ENCODE peak calls at places on chromosomes 12 and 14, in five cellular contexts. One of them, this sample, is unnamed.
A peak's percentile ranks its signal among the peaks of the same experiment; 100 is the strongest.

GRCh38 chr12:24907464-24907863 is 41.4 kb downstream of the BCAT1 start:
- DNase-seq in GM12891: no peak
- DNase-seq in activated CD4-positive, alpha-beta memory T cell treated with anti-CD3 and anti-CD28 coated beads, Interleukin-2, amount 10 ng/mL, durations not matched to agents 7 days and 5 days: no peak
- DNase-seq in fibroblast of the aortic adventitia: no peak
- DNase-seq in stomach: no peak
- DNase-seq in this sample: no peak

GRCh38 chr14:26448181-26448855 is 149.5 kb downstream of the NOVA1 start:
- DNase-seq in GM12891: no peak
- DNase-seq in activated CD4-positive, alpha-beta memory T cell treated with anti-CD3 and anti-CD28 coated beads, Interleukin-2, amount 10 ng/mL, durations not matched to agents 7 days and 5 days: no peak
- DNase-seq in fibroblast of the aortic adventitia: no peak
- DNase-seq in stomach: no peak
- DNase-seq in this sample: no peak

GRCh38 chr14:84087986-84088531 is 1441.9 kb upstream of the FLRT2 start:
- DNase-seq in GM12891: no peak
- DNase-seq in activated CD4-positive, alpha-beta memory T cell treated with anti-CD3 and anti-CD28 coated beads, Interleukin-2, amount 10 ng/mL, durations not matched to agents 7 days and 5 days: no peak
- DNase-seq in fibroblast of the aortic adventitia: peak; percentile 46
- DNase-seq in stomach: no peak
- DNase-seq in this sample: no peak

GRCh38 chr12:131803995-131804521 is 24.1 kb upstream of the MMP17 start:
- DNase-seq in GM12891: no peak
- DNase-seq in activated CD4-positive, alpha-beta memory T cell treated with anti-CD3 and anti-CD28 coated beads, Interleukin-2, amount 10 ng/mL, durations not matched to agents 7 days and 5 days: no peak
- DNase-seq in fibroblast of the aortic adventitia: peak; percentile 76
- DNase-seq in stomach: no peak
- DNase-seq in this sample: peak; percentile 36

GRCh38 chr14:58216544-58216943 is 16.6 kb downstream of the ACTR10 start:
- DNase-seq in GM12891: no peak
- DNase-seq in activated CD4-positive, alpha-beta memory T cell treated with anti-CD3 and anti-CD28 coated beads, Interleukin-2, amount 10 ng/mL, durations not matched to agents 7 days and 5 days: no peak
- DNase-seq in fibroblast of the aortic adventitia: no peak
- DNase-seq in stomach: no peak
- DNase-seq in this sample: peak; percentile 55

GRCh38 chr12:121774968-121775474 is 18.5 kb downstream of the RHOF start:
- DNase-seq in GM12891: no peak
- DNase-seq in activated CD4-positive, alpha-beta memory T cell treated with anti-CD3 and anti-CD28 coated beads, Interleukin-2, amount 10 ng/mL, durations not matched to agents 7 days and 5 days: no peak
- DNase-seq in fibroblast of the aortic adventitia: no peak
- DNase-seq in stomach: no peak
- DNase-seq in this sample: peak; percentile 30

GRCh38 chr12:128995619-128996018 is 142.3 kb downstream of the GLT1D1 start:
- DNase-seq in GM12891: no peak
- DNase-seq in activated CD4-positive, alpha-beta memory T cell treated with anti-CD3 and anti-CD28 coated beads, Interleukin-2, amount 10 ng/mL, durations not matched to agents 7 days and 5 days: no peak
- DNase-seq in fibroblast of the aortic adventitia: no peak
- DNase-seq in stomach: no peak
- DNase-seq in this sample: no peak

GRCh38 chr14:103070971-103071542 is 13.0 kb upstream of the LBHD2 start:
- DNase-seq in GM12891: no peak
- DNase-seq in activated CD4-positive, alpha-beta memory T cell treated with anti-CD3 and anti-CD28 coated beads, Interleukin-2, amount 10 ng/mL, durations not matched to agents 7 days and 5 days: no peak
- DNase-seq in fibroblast of the aortic adventitia: no peak
- DNase-seq in stomach: no peak
- DNase-seq in this sample: no peak

GRCh38 chr12:25787701-25788100 is 170.8 kb upstream of the RASSF8 start:
- DNase-seq in GM12891: no peak
- DNase-seq in activated CD4-positive, alpha-beta memory T cell treated with anti-CD3 and anti-CD28 coated beads, Interleukin-2, amount 10 ng/mL, durations not matched to agents 7 days and 5 days: no peak
- DNase-seq in fibroblast of the aortic adventitia: no peak
- DNase-seq in stomach: no peak
- DNase-seq in this sample: no peak

GRCh38 chr12:66129934-66130266 is 650 bp downstream of the LLPH start:
- DNase-seq in GM12891: no peak
- DNase-seq in activated CD4-positive, alpha-beta memory T cell treated with anti-CD3 and anti-CD28 coated beads, Interleukin-2, amount 10 ng/mL, durations not matched to agents 7 days and 5 days: no peak
- DNase-seq in fibroblast of the aortic adventitia: peak; percentile 28
- DNase-seq in stomach: no peak
- DNase-seq in this sample: peak; percentile 29

GRCh38 chr14:100147181-100147631 is 12.2 kb downstream of the DEGS2 start:
- DNase-seq in GM12891: peak; percentile 65
- DNase-seq in activated CD4-positive, alpha-beta memory T cell treated with anti-CD3 and anti-CD28 coated beads, Interleukin-2, amount 10 ng/mL, durations not matched to agents 7 days and 5 days: peak; percentile 53
- DNase-seq in fibroblast of the aortic adventitia: no peak
- DNase-seq in stomach: no peak
- DNase-seq in this sample: no peak

GRCh38 chr12:15208140-15208539 is 13.1 kb downstream of the RERG start:
- DNase-seq in GM12891: no peak
- DNase-seq in activated CD4-positive, alpha-beta memory T cell treated with anti-CD3 and anti-CD28 coated beads, Interleukin-2, amount 10 ng/mL, durations not matched to agents 7 days and 5 days: no peak
- DNase-seq in fibroblast of the aortic adventitia: peak; percentile 34
- DNase-seq in stomach: no peak
- DNase-seq in this sample: peak; percentile 36

GRCh38 chr12:56723352-56723751 is 1.7 kb downstream of the NACA start:
- DNase-seq in GM12891: no peak
- DNase-seq in activated CD4-positive, alpha-beta memory T cell treated with anti-CD3 and anti-CD28 coated beads, Interleukin-2, amount 10 ng/mL, durations not matched to agents 7 days and 5 days: no peak
- DNase-seq in fibroblast of the aortic adventitia: no peak
- DNase-seq in stomach: no peak
- DNase-seq in this sample: no peak

GRCh38 chr12:58465418-58465817 is 454.9 kb downstream of the LRIG3 start:
- DNase-seq in GM12891: no peak
- DNase-seq in activated CD4-positive, alpha-beta memory T cell treated with anti-CD3 and anti-CD28 coated beads, Interleukin-2, amount 10 ng/mL, durations not matched to agents 7 days and 5 days: no peak
- DNase-seq in fibroblast of the aortic adventitia: peak; percentile 26
- DNase-seq in stomach: no peak
- DNase-seq in this sample: no peak

This sample was measured in fibroblast of lung.